ENCODE peak calls at places on chromosomes 16 and 17, in five cellular contexts. One of them, this sample, is unnamed.

GRCh38 chr16:17970816-17971291 is 365.7 kb downstream of the NPIPA8 start:
- DNase-seq in iris pigment epithelial cell: no peak
- DNase-seq in AG20443: peak; percentile 49
- DNase-seq in adrenal gland: no peak
- DNase-seq in CD8-positive, alpha-beta T cell: no peak
- DNase-seq in this sample: no peak

GRCh38 chr17:40879026-40879425 is 6.0 kb downstream of the KRT20 start:
- DNase-seq in iris pigment epithelial cell: no peak
- DNase-seq in AG20443: no peak
- DNase-seq in adrenal gland: no peak
- DNase-seq in CD8-positive, alpha-beta T cell: no peak
- DNase-seq in this sample: no peak

GRCh38 chr16:30604316-30604947 is 5.8 kb downstream of the ZNF689 start:
- DNase-seq in iris pigment epithelial cell: no peak
- DNase-seq in AG20443: no peak
- DNase-seq in adrenal gland: no peak
- DNase-seq in CD8-positive, alpha-beta T cell: no peak
- DNase-seq in this sample: no peak

GRCh38 chr17:14451729-14452191 is 150.9 kb downstream of the HS3ST3B1 start:
- DNase-seq in iris pigment epithelial cell: no peak
- DNase-seq in AG20443: no peak
- DNase-seq in adrenal gland: no peak
- DNase-seq in CD8-positive, alpha-beta T cell: no peak
- DNase-seq in this sample: no peak

GRCh38 chr17:75693500-75694481 is 26.7 kb downstream of the SAP30BP start:
- DNase-seq in iris pigment epithelial cell: peak; percentile 74
- DNase-seq in AG20443: peak; percentile 84
- DNase-seq in adrenal gland: peak; percentile 53
- DNase-seq in CD8-positive, alpha-beta T cell: no peak
- DNase-seq in this sample: no peak

GRCh38 chr17:82180776-82181528 is 31.7 kb downstream of the CCDC57 start:
- DNase-seq in iris pigment epithelial cell: no peak
- DNase-seq in AG20443: no peak
- DNase-seq in adrenal gland: no peak
- DNase-seq in CD8-positive, alpha-beta T cell: no peak
- DNase-seq in this sample: no peak

GRCh38 chr17:34619687-34620217 is 40.4 kb downstream of the TMEM132E start:
- DNase-seq in iris pigment epithelial cell: no peak
- DNase-seq in AG20443: no peak
- DNase-seq in adrenal gland: no peak
- DNase-seq in CD8-positive, alpha-beta T cell: no peak
- DNase-seq in this sample: no peak

GRCh38 chr17:73360961-73361761 is 49.4 kb upstream of the CDC42EP4 start:
- DNase-seq in iris pigment epithelial cell: no peak
- DNase-seq in AG20443: no peak
- DNase-seq in adrenal gland: no peak
- DNase-seq in CD8-positive, alpha-beta T cell: no peak
- DNase-seq in this sample: no peak

GRCh38 chr16:79767597-79768280 is 167.2 kb upstream of the MAF start:
- DNase-seq in iris pigment epithelial cell: peak; percentile 24
- DNase-seq in AG20443: peak; percentile 47
- DNase-seq in adrenal gland: no peak
- DNase-seq in CD8-positive, alpha-beta T cell: no peak
- DNase-seq in this sample: no peak

GRCh38 chr16:13098536-13098935 is 197.1 kb downstream of the SHISA9 start:
- DNase-seq in iris pigment epithelial cell: peak; percentile 5
- DNase-seq in AG20443: no peak
- DNase-seq in adrenal gland: no peak
- DNase-seq in CD8-positive, alpha-beta T cell: no peak
- DNase-seq in this sample: no peak

GRCh38 chr17:19770985-19771710 is 23.1 kb upstream of the ALDH3A1 start:
- DNase-seq in iris pigment epithelial cell: no peak
- DNase-seq in AG20443: no peak
- DNase-seq in adrenal gland: no peak
- DNase-seq in CD8-positive, alpha-beta T cell: no peak
- DNase-seq in this sample: no peak

GRCh38 chr17:82931696-82932060 is 91.9 kb upstream of the ZNF750 start:
- DNase-seq in iris pigment epithelial cell: peak; percentile 87
- DNase-seq in AG20443: peak; percentile 81
- DNase-seq in adrenal gland: no peak
- DNase-seq in CD8-positive, alpha-beta T cell: no peak
- DNase-seq in this sample: no peak

GRCh38 chr17:74274060-74274702 is at the start of gene DNAI2:
- DNase-seq in iris pigment epithelial cell: no peak
- DNase-seq in AG20443: no peak
- DNase-seq in adrenal gland: no peak
- DNase-seq in CD8-positive, alpha-beta T cell: no peak
- DNase-seq in this sample: no peak

GRCh38 chr16:50627419-50627818 is 53.7 kb downstream of the SNX20 start:
- DNase-seq in iris pigment epithelial cell: peak; percentile 7
- DNase-seq in AG20443: peak; percentile 50
- DNase-seq in adrenal gland: peak; percentile 25
- DNase-seq in CD8-positive, alpha-beta T cell: peak; percentile 26
- DNase-seq in this sample: peak; percentile 16

GRCh38 chr17:82200743-82201497 is 11.7 kb downstream of the CCDC57 start:
- DNase-seq in iris pigment epithelial cell: no peak
- DNase-seq in AG20443: no peak
- DNase-seq in adrenal gland: no peak
- DNase-seq in CD8-positive, alpha-beta T cell: peak; percentile 57
- DNase-seq in this sample: peak; percentile 70

GRCh38 chr17:64262422-64263260 is at the start of gene TEX2:
- DNase-seq in iris pigment epithelial cell: peak; percentile 35
- DNase-seq in AG20443: peak; percentile 57
- DNase-seq in adrenal gland: peak; percentile 66
- DNase-seq in CD8-positive, alpha-beta T cell: peak; percentile 43
- DNase-seq in this sample: peak; percentile 60

GRCh38 chr17:37774508-37774907 is 29.6 kb upstream of the HNF1B start:
- DNase-seq in iris pigment epithelial cell: no peak
- DNase-seq in AG20443: no peak
- DNase-seq in adrenal gland: no peak
- DNase-seq in CD8-positive, alpha-beta T cell: no peak
- DNase-seq in this sample: peak; percentile 37

This sample was measured in activated T-helper 2 cell treated with anti-CD3 and anti-CD28 coated beads, Interferon-gamma antibody, Interleukin-2, Interleukin-4, amounts not matched to agents 10 μg/mL and 5 μg/mL and 100 μg/mL, durations not matched to agents 14 hours and 24 hours and 36 hours.